ENCODE peak calls at places on chromosomes 1 and 21, in six cellular contexts. A is SK-MEL-5; O is NCI-H524; S is mucosa of gallbladder; J is activated T-cell treated with anti-CD3 and anti-CD28 coated beads, Interleukin-2, amount 50 U/mL, for 1 hour; H is AG08396. F is an unnamed sample.

GRCh38 chr21:37758997-37759396 is 157.3 kb downstream of the KCNJ6 start:
- DNase-seq in S (no peak), A (peak; percentile 22), H (peak; percentile 73), J (no peak), O (peak; percentile 63), F (peak; percentile 80)

GRCh38 chr21:14114251-14114650 is 96.5 kb downstream of the LIPI start:
- DNase-seq in J (no peak), S (no peak), H (no peak), O (no peak), A (no peak), F (no peak)

GRCh38 chr21:17688912-17689874 is 76.5 kb upstream of the BTG3 start:
- DNase-seq in O (no peak), A (peak; percentile 90), S (peak; percentile 30), H (no peak), J (peak; percentile 55), F (no peak)

GRCh38 chr1:227125929-227126545 is 185.9 kb downstream of the COQ8A start:
- DNase-seq in H (no peak), O (no peak), J (no peak), S (no peak), A (no peak), F (no peak)

GRCh38 chr1:193181985-193182384 is 4.4 kb downstream of the B3GALT2 start:
- DNase-seq in S (no peak), H (no peak), J (no peak), O (no peak), A (no peak), F (no peak)

GRCh38 chr1:179824265-179824664 is 53.3 kb downstream of the TOR1AIP2 start:
- DNase-seq in S (no peak), A (no peak), J (no peak), H (no peak), O (no peak), F (no peak)

GRCh38 chr1:57887973-57888491 is 464.2 kb upstream of the DAB1 start:
- DNase-seq in A (no peak), J (no peak), O (no peak), H (no peak), S (no peak), F (no peak)

GRCh38 chr21:27805696-27806095 is 838.8 kb upstream of the ADAMTS5 start:
- DNase-seq in O (no peak), A (no peak), H (no peak), J (no peak), S (no peak), F (no peak)

GRCh38 chr1:19096036-19096833 is 113.8 kb downstream of the UBR4 start:
- DNase-seq in H (peak; percentile 43), A (peak; percentile 44), O (peak; percentile 10), S (peak; percentile 52), J (no peak), F (peak; percentile 36)

GRCh38 chr1:17475729-17476128 is 36.3 kb upstream of the RCC2 start:
- DNase-seq in H (peak; percentile 22), A (no peak), O (no peak), S (no peak), J (no peak), F (no peak)

GRCh38 chr1:23177438-23178380 is 9.1 kb upstream of the LUZP1 start:
- DNase-seq in H (peak; percentile 89), J (peak; percentile 61), S (peak; percentile 68), A (peak; percentile 35), O (peak; percentile 15), F (peak; percentile 88)

GRCh38 chr21:34129971-34130597 is 56.7 kb downstream of the MRPS6 start:
- DNase-seq in O (no peak), A (no peak), H (no peak), J (peak; percentile 29), S (no peak), F (no peak)

F was measured in hepatic stellate cell.